ENCODE peak calls at places on chromosomes 6 and 20, in eight cellular contexts. F, V, S, W, O, E, D and J are unnamed samples.

GRCh38 chr6:143196525-143197225 is 136.0 kb downstream of the AIG1 start:
- DNase-seq in F (no peak), V (no peak), S (no peak), W (no peak), O (no peak), E (no peak), D (no peak), J (no peak)

GRCh38 chr20:35600176-35600995 is 15.2 kb upstream of the SPAG4 start:
- DNase-seq in F (no peak), V (no peak), S (no peak), W (no peak), O (no peak), E (no peak), D (no peak), J (no peak)

GRCh38 chr6:28167068-28167467 is 25.4 kb downstream of the ZKSCAN8 start:
- DNase-seq in F (no peak), V (peak), S (no peak), W (no peak), O (peak), E (no peak), D (peak), J (peak)

GRCh38 chr6:13523826-13524622 is 36.6 kb upstream of the GFOD1 start:
- DNase-seq in F (no peak), V (no peak), S (no peak), W (no peak), O (no peak), E (no peak), D (no peak), J (no peak)

GRCh38 chr6:73203098-73203497 is 22.2 kb downstream of the KHDC1L start:
- DNase-seq in F (no peak), V (no peak), S (no peak), W (no peak), O (no peak), E (no peak), D (no peak), J (no peak)

GRCh38 chr6:169938262-169938701 is 186.9 kb downstream of the ERMARD start:
- DNase-seq in F (no peak), V (no peak), S (no peak), W (no peak), O (no peak), E (no peak), D (no peak), J (no peak)

GRCh38 chr6:170203212-170203611 is 87.7 kb downstream of the DLL1 start:
- DNase-seq in F (no peak), V (no peak), S (no peak), W (no peak), O (no peak), E (no peak), D (no peak), J (no peak)

GRCh38 chr6:84752118-84752850 is 12.1 kb downstream of the TBX18 start:
- DNase-seq in F (no peak), V (no peak), S (no peak), W (no peak), O (no peak), E (no peak), D (peak), J (peak)

GRCh38 chr6:134446228-134446848 is 128.4 kb upstream of the SGK1 start:
- DNase-seq in F (no peak), V (peak), S (no peak), W (no peak), O (no peak), E (no peak), D (peak), J (peak)

GRCh38 chr6:169045486-169045885 is 208.2 kb downstream of the THBS2 start:
- DNase-seq in F (no peak), V (no peak), S (peak), W (no peak), O (no peak), E (peak), D (no peak), J (no peak)

GRCh38 chr6:89527634-89528033 is 94.7 kb downstream of the ANKRD6 start:
- DNase-seq in F (peak), V (no peak), S (no peak), W (no peak), O (no peak), E (no peak), D (peak), J (no peak)

GRCh38 chr20:13990465-13990864 is at the start of gene SEL1L2:
- DNase-seq in F (no peak), V (no peak), S (no peak), W (no peak), O (no peak), E (no peak), D (no peak), J (no peak)

GRCh38 chr6:142845624-142846458 is 99.1 kb downstream of the HIVEP2 start:
- DNase-seq in F (peak), V (peak), S (peak), W (peak), O (no peak), E (peak), D (peak), J (peak)

GRCh38 chr6:134637847-134638438 is 312.0 kb downstream of the ALDH8A1 start:
- DNase-seq in F (no peak), V (no peak), S (no peak), W (no peak), O (no peak), E (no peak), D (no peak), J (no peak)

GRCh38 chr20:37475258-37475657 is 45.8 kb upstream of the NNAT start:
- DNase-seq in F (no peak), V (no peak), S (peak), W (no peak), O (no peak), E (no peak), D (no peak), J (no peak)

GRCh38 chr20:17646901-17647301 is 35.1 kb downstream of the RRBP1 start:
- DNase-seq in F (no peak), V (no peak), S (no peak), W (no peak), O (no peak), E (no peak), D (no peak), J (no peak)

DNA sequence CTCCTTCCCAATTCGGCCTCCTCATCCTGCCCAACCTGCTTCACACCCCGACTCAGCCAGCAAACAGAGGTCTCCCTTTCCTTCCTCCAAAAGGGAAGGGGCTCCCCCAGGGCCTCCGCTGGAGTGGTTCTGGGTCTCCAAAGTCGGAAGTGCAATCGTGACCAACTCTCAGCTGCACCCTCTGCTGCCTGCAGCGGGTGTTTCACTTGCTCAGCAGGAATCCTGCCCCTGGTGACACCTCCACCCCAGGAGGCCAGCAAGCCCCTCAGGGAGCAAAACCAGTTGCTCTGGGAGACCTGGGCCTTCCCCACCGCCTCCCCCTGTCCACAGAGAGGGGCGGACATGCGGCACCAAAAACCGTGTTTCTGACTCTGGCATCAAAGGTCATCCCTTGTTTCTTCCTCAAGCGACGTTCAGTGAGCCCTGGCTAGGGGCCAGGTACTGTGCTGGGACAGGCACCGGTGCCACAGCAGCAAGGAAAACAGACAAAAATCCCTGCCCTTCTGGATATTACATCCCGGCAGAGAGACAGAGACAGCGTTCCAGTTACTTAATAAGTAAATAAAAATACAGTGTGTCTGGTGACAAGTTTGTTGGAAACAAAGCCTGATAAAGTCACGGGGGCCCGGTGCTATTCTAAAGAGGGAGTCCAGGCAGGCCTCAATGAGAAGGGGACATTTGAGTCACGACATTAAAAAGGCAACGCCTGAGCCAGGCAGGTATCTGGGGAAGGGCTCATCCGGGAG is 219.0 kb downstream of the BMP7 start:
- DNase-seq in F (peak), V (no peak), S (no peak), W (no peak), O (no peak), E (no peak), D (no peak), J (no peak)
- TF ChIP-seq CTCF in F (peak), V (peak), S (no peak), W (no peak), O (no peak), E (no peak), D (no peak), J (peak)

GRCh38 chr6:37603284-37603683 is 94.4 kb downstream of the MDGA1 start:
- DNase-seq in F (no peak), V (no peak), S (no peak), W (no peak), O (no peak), E (no peak), D (no peak), J (no peak)

GRCh38 chr6:37611516-37611915 is 86.2 kb downstream of the MDGA1 start:
- DNase-seq in F (no peak), V (no peak), S (no peak), W (no peak), O (no peak), E (no peak), D (no peak), J (no peak)

GRCh38 chr6:37608587-37608986 is 89.1 kb downstream of the MDGA1 start:
- DNase-seq in F (no peak), V (no peak), S (no peak), W (no peak), O (no peak), E (no peak), D (no peak), J (no peak)

GRCh38 chr6:37612475-37612874 is 85.2 kb downstream of the MDGA1 start:
- DNase-seq in F (no peak), V (no peak), S (no peak), W (no peak), O (no peak), E (no peak), D (peak), J (peak)

GRCh38 chr6:37607949-37608348 is 89.7 kb downstream of the MDGA1 start:
- DNase-seq in F (no peak), V (peak), S (no peak), W (no peak), O (peak), E (no peak), D (peak), J (no peak)
- TF ChIP-seq CTCF in F (peak), V (peak), S (no peak), W (peak), O (peak), E (no peak), D (peak), J (peak)

GRCh38 chr6:64732888-64733287 is 974.1 kb downstream of the EYS start:
- DNase-seq in F (no peak), V (no peak), S (no peak), W (no peak), O (no peak), E (no peak), D (peak), J (no peak)
- TF ChIP-seq CTCF in F (no peak), V (no peak), S (no peak), W (no peak), O (no peak), E (no peak), D (no peak), J (no peak)

DNA sequence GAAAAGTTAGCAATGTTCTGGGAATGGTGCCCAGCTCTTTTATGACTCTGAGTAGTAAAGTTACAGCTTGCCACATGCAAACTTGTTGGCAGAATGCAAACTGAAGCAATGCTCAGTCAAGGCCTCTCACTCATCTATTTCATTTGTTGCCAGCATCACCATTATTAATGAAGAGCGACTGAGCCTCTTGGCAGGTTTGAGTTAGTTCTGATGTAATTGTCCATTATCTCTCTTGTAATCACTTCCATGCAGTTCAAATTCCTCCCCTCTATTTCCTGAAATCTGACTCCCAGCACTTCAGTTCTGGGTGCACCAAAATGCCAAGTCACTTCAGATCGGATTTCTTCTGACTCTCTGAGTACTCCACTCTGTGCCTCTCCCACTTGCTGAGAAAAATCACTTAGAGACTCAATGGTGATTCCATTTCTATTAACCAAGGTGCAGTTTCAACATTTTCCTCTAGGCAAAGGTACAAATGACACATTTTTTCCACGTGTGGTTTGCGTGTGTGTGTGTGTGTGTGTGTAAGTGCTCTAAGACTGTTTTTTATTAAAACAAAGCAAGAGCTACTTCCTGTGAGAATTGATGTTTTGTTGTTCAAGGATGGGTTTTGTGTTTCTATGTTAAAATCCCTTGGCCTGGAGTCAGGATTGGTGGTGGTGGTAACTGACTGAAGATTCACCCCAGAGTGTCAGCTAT is 154.2 kb upstream of the STMND1 start:
- DNase-seq in F (peak), V (peak), S (no peak), W (no peak), O (peak), E (peak), D (peak), J (peak)
- TF ChIP-seq CTCF in F (no peak), V (no peak), S (no peak), W (no peak), O (no peak), E (no peak), D (no peak), J (no peak)

DNA sequence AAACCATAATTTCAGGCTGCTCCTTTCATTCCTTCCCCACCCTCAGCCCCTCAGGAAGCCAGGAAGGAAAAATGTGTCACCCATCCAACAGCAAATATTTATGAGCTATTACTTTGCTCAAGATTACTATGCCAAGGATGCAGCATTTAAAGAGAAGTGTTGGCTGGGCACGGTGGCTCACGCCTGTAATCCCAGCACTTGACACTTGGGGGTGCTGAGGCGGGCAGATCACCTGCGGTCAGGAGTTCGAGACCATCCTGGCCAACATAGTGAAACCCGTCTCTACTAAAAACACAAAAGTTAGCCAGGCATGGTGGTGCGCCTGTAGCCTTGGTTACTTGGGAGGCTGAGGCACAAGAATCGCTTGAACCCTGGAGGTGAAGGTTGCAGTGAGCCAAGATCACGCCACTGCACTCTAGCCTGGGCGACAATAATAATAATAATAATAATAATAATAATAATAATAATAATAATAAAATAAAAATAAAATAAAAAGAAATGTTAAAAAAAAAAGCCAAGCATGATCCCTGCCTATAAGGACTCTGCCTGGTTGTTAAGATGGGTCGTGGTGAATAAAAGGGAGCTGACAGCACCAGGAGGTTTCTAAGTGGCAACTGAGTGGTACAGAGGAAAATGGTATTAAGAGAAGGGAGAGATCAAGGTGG is 20.5 kb upstream of the TIAM2 start:
- DNase-seq in F (no peak), V (no peak), S (no peak), W (no peak), O (no peak), E (no peak), D (no peak), J (no peak)
- TF ChIP-seq CTCF in F (no peak), V (no peak), S (no peak), W (no peak), O (peak), E (no peak), D (peak), J (no peak)

GRCh38 chr6:69768664-69769063 is 28.1 kb downstream of the LMBRD1 start:
- DNase-seq in F (no peak), V (no peak), S (no peak), W (no peak), O (no peak), E (no peak), D (peak), J (no peak)
- TF ChIP-seq CTCF in F (peak), V (no peak), S (no peak), W (no peak), O (peak), E (no peak), D (peak), J (peak)

DNA sequence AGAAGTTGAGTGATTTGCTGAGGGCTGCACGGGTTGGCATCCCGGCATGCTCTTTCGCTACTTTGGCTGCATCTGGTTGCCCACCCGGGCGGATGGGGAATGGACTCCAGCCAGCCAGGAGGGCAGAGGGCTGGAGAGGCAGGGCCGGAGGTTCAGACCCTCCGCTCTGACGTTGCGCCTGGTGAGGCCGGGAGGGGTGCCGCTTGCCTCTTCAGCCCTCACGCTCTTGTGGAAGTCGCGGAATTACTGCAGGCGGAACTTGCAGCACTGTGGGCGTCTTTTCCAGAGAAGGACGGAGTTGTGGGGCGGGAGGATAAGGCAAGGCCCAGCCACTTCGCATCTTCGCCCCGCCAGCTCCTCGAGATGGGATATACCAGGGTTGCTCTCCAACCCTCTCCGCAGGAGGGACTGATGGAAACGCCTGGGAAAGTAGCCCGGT is 656 bp downstream of the RTEL1 start:
- DNase-seq in F (no peak), V (no peak), S (no peak), W (no peak), O (no peak), E (no peak), D (peak), J (peak)
- TF ChIP-seq CTCF in F (no peak), V (no peak), S (no peak), W (no peak), O (no peak), E (no peak), D (no peak), J (no peak)

DNA sequence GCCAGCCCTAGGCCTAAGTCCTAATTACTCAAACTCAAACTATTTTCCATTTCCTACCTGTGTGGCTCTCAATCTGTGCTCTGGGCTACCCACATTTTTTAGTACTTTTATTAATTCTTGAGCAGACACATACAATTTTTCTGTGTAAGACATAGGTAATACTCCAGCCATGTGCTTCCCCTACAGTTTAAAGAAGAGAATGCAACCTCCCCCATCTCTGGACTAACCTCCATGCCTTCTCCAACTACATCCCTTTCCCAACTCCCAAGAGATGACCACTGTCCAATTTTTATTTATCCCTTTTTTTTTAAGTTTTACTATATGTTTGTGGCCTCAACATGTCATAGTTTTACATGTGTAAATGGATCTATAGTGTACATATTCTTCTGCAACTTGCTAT is 5.8 kb downstream of the HMGN4 start:
- DNase-seq in F (no peak), V (no peak), S (no peak), W (no peak), O (no peak), E (no peak), D (peak), J (no peak)
- TF ChIP-seq CTCF in F (peak), V (peak), S (no peak), W (no peak), O (peak), E (no peak), D (peak), J (peak)

GRCh38 chr6:14765753-14766152 is 480.1 kb upstream of the JARID2 start:
- DNase-seq in F (no peak), V (no peak), S (no peak), W (no peak), O (no peak), E (no peak), D (no peak), J (no peak)
- TF ChIP-seq CTCF in F (no peak), V (no peak), S (no peak), W (no peak), O (no peak), E (no peak), D (no peak), J (no peak)

GRCh38 chr6:41071923-41072835 is at the start of gene OARD1:
- DNase-seq in F (peak), V (peak), S (peak), W (peak), O (peak), E (peak), D (peak), J (peak)

GRCh38 chr6:41073968-41074691 is 1.4 kb downstream of the NFYA start:
- DNase-seq in F (no peak), V (no peak), S (no peak), W (no peak), O (no peak), E (no peak), D (peak), J (peak)

GRCh38 chr6:41074692-41075436 is 2.1 kb downstream of the NFYA start:
- DNase-seq in F (no peak), V (no peak), S (no peak), W (no peak), O (no peak), E (peak), D (peak), J (peak)

GRCh38 chr6:41072836-41073202 is at the start of gene NFYA:
- DNase-seq in F (no peak), V (no peak), S (peak), W (peak), O (no peak), E (peak), D (no peak), J (no peak)

GRCh38 chr6:41073203-41073967 is 611 bp downstream of the NFYA start:
- DNase-seq in F (peak), V (peak), S (peak), W (peak), O (no peak), E (peak), D (peak), J (peak)
- TF ChIP-seq CTCF in F (no peak), V (peak), S (no peak), W (peak), O (peak), E (peak), D (peak), J (peak)